ENCODE peak calls at places on chromosomes 5 and 9, in four cellular contexts. A is psoas muscle, F is GM23248, C is SJSA1. K is an unnamed sample.

GRCh38 chr9:117046666-117047327 is 359.7 kb downstream of the TRIM32 start:
- DNase-seq in F (peak), C (no peak), A (no peak), K (no peak)

GRCh38 chr5:111353035-111353434 is 128.9 kb downstream of the CAMK4 start:
- DNase-seq in C (no peak), A (no peak), F (no peak), K (no peak)

GRCh38 chr5:138336952-138337684 is 948 bp upstream of the FAM53C start:
- DNase-seq in C (no peak), F (peak), A (peak), K (no peak)

GRCh38 chr5:75993638-75994037 is 89.5 kb upstream of the SV2C start:
- DNase-seq in A (no peak), F (no peak), C (no peak), K (no peak)

GRCh38 chr5:129670944-129671343 is 77.0 kb upstream of the MINAR2 start:
- DNase-seq in C (peak), A (no peak), F (peak), K (no peak)

GRCh38 chr5:109844148-109844547 is 154.4 kb downstream of the MAN2A1 start:
- DNase-seq in A (no peak), C (no peak), F (peak), K (no peak)

GRCh38 chr9:4640027-4640426 is 22.1 kb upstream of the PLPP6 start:
- DNase-seq in C (peak), F (peak), A (no peak), K (no peak)

GRCh38 chr9:119216891-119217290 is 152.3 kb downstream of the BRINP1 start:
- DNase-seq in F (peak), A (peak), C (no peak), K (no peak)

GRCh38 chr5:52787600-52788504 is at the start of the genes ITGA1 and PELO:
- DNase-seq in A (peak), C (peak), F (peak), K (no peak)

GRCh38 chr5:159133041-159133741 is 33.5 kb upstream of the EBF1 start:
- DNase-seq in A (no peak), F (peak), C (peak), K (peak)

GRCh38 chr5:142680605-142681259 is 5.2 kb downstream of the FGF1 start:
- DNase-seq in A (no peak), F (peak), C (peak), K (peak)

GRCh38 chr5:149410071-149410470 is 31.0 kb upstream of the IL17B start:
- DNase-seq in F (no peak), A (no peak), C (no peak), K (no peak)

DNA sequence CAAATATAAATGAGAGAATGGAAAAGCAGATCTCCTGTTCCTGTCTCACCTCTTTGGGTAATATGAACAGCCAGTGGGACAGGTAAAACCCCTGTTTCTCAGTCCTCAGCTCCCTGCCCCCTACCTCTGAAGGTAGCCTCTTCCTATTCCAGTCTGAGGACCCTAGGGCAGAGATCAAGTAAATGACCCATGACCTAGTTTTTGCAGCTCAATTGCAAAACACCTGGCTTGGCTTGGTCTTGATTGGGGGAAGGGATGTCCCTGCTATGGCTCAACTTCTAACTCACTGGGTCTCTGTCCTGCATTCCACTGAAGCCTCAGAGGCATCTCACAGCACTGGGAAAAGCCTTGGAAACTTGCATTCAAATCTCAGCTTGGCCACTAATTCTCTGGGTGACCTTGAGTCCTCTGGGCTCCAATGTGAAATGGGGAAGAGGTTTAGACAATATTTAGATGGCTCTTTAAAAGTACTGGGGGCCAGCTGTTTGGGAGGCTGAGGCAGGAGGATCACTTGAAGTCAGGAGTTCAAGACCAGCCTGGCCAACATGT is 1.6 kb upstream of the GALT start:
- DNase-seq in F (no peak), C (no peak), A (no peak), K (no peak)
- H3K27ac ChIP-seq in F (no peak), C (no peak), A (no peak), K (no peak)

DNA sequence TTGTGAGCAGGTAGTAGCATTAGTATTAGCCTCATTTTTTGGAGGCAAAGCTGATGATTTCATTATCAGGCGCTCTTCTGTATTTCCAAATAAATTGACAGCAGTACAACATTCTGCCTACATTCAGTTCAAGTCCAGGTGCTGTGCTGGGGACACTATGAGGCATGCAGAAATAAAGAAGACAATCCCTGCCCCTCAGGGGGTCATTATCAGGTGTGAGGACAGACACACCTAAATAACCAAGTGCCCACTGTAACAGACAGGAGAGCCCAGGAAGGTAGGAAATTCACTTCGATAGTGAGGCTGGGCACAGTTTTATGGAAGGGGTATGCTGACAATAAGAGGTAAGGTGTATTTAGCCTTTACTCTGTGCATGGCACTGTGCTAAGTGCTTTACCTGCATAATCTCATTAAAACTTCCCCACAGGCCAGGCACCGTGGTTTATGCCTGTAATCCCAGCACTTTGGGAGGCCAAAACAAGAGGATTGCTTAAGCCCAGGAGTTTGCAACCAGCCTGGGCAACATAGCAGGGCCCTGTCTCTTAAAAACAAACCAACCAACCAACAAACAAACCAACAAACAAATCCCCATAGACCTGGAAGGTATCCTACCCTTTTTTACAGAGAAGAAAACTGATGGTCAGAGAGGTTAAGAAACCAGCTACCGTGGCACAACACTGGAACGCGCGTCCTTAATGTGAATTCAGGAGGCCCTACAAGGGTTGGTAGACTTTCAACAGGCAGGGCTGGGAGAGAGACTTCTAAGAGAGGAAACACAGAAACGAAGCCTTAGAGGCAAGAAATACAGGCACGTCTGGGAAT is 17.5 kb upstream of the GPX3 start:
- DNase-seq in C (no peak), A (no peak), F (no peak), K (no peak)
- H3K27ac ChIP-seq in C (no peak), A (peak), F (no peak), K (no peak)

DNA sequence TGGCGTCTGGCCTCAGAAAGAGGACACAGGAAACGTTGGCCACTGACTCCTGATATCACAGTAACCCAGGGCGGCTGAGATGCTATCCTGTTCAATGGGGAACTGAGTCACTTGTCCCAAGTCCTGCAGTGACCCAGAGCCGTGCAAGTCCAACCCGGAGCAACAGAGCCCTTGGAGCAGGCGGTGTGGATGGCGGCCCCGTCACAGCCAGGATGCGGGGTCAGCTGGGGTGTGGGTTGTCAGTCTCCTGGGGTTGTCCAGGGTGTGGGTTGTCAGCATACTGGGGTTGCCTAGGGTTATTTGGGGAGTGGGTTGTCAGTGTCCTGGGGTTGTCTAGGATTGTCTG is 257.3 kb downstream of the PARP8 start:
- DNase-seq in F (no peak), A (no peak), C (no peak), K (no peak)
- H3K27ac ChIP-seq in F (no peak), A (no peak), C (no peak), K (no peak)

GRCh38 chr9:124622882-124623281 is 115.7 kb upstream of the NR5A1 start:
- DNase-seq in F (no peak), C (no peak), A (no peak), K (no peak)
- H3K27ac ChIP-seq in F (no peak), C (no peak), A (no peak), K (no peak)

K was measured in epithelial cell of prostate.